ENCODE peak calls at places on chromosomes 3 and 15, in seven cellular contexts. One of them, this sample, is unnamed.

GRCh38 chr3:170111147-170111771 is 70.3 kb downstream of the PHC3 start:
- DNase-seq in GM13977: no peak
- DNase-seq in vagina: no peak
- DNase-seq in fibroblast of mammary gland: no peak
- DNase-seq in epithelial cell of proximal tubule: no peak
- DNase-seq in AG09319: no peak
- DNase-seq in B cell: no peak
- DNase-seq in this sample: no peak

GRCh38 chr15:43144512-43144911 is 11.1 kb downstream of the TMEM62 start:
- DNase-seq in epithelial cell of proximal tubule: no peak
- DNase-seq in vagina: no peak
- DNase-seq in AG09319: no peak
- DNase-seq in fibroblast of mammary gland: no peak
- DNase-seq in GM13977: peak
- DNase-seq in B cell: peak
- DNase-seq in this sample: no peak

GRCh38 chr3:185831195-185831594 is 6.4 kb upstream of the IGF2BP2 start:
- DNase-seq in B cell: no peak
- DNase-seq in fibroblast of mammary gland: no peak
- DNase-seq in AG09319: no peak
- DNase-seq in vagina: no peak
- DNase-seq in GM13977: no peak
- DNase-seq in epithelial cell of proximal tubule: no peak
- DNase-seq in this sample: no peak

GRCh38 chr15:39184701-39185390 is 396.0 kb upstream of the THBS1 start:
- DNase-seq in epithelial cell of proximal tubule: no peak
- DNase-seq in B cell: no peak
- DNase-seq in AG09319: no peak
- DNase-seq in vagina: no peak
- DNase-seq in fibroblast of mammary gland: no peak
- DNase-seq in GM13977: no peak
- DNase-seq in this sample: no peak

GRCh38 chr15:27744651-27745050 is 354.5 kb downstream of the OCA2 start:
- DNase-seq in vagina: no peak
- DNase-seq in fibroblast of mammary gland: no peak
- DNase-seq in GM13977: no peak
- DNase-seq in AG09319: no peak
- DNase-seq in epithelial cell of proximal tubule: no peak
- DNase-seq in B cell: no peak
- DNase-seq in this sample: no peak

GRCh38 chr3:101811875-101812274 is 32.9 kb downstream of the NXPE3 start:
- DNase-seq in B cell: no peak
- DNase-seq in fibroblast of mammary gland: no peak
- DNase-seq in epithelial cell of proximal tubule: no peak
- DNase-seq in AG09319: no peak
- DNase-seq in vagina: no peak
- DNase-seq in GM13977: no peak
- DNase-seq in this sample: no peak

GRCh38 chr3:23203651-23204111 is 554 bp downstream of the UBE2E2 start:
- DNase-seq in fibroblast of mammary gland: peak
- DNase-seq in epithelial cell of proximal tubule: no peak
- DNase-seq in B cell: peak
- DNase-seq in vagina: no peak
- DNase-seq in GM13977: peak
- DNase-seq in AG09319: no peak
- DNase-seq in this sample: peak

GRCh38 chr3:50068134-50068533 is 20.6 kb upstream of the RBM5 start:
- DNase-seq in fibroblast of mammary gland: no peak
- DNase-seq in vagina: no peak
- DNase-seq in AG09319: no peak
- DNase-seq in GM13977: no peak
- DNase-seq in B cell: no peak
- DNase-seq in epithelial cell of proximal tubule: no peak
- DNase-seq in this sample: no peak

GRCh38 chr3:43838009-43838758 is 147.4 kb downstream of the ABHD5 start:
- DNase-seq in epithelial cell of proximal tubule: no peak
- DNase-seq in AG09319: no peak
- DNase-seq in fibroblast of mammary gland: no peak
- DNase-seq in GM13977: no peak
- DNase-seq in vagina: no peak
- DNase-seq in B cell: no peak
- DNase-seq in this sample: no peak

GRCh38 chr3:186452517-186452916 is 90.5 kb upstream of the DGKG start:
- DNase-seq in GM13977: no peak
- DNase-seq in B cell: no peak
- DNase-seq in fibroblast of mammary gland: peak
- DNase-seq in AG09319: peak
- DNase-seq in epithelial cell of proximal tubule: peak
- DNase-seq in vagina: no peak
- DNase-seq in this sample: no peak

DNA sequence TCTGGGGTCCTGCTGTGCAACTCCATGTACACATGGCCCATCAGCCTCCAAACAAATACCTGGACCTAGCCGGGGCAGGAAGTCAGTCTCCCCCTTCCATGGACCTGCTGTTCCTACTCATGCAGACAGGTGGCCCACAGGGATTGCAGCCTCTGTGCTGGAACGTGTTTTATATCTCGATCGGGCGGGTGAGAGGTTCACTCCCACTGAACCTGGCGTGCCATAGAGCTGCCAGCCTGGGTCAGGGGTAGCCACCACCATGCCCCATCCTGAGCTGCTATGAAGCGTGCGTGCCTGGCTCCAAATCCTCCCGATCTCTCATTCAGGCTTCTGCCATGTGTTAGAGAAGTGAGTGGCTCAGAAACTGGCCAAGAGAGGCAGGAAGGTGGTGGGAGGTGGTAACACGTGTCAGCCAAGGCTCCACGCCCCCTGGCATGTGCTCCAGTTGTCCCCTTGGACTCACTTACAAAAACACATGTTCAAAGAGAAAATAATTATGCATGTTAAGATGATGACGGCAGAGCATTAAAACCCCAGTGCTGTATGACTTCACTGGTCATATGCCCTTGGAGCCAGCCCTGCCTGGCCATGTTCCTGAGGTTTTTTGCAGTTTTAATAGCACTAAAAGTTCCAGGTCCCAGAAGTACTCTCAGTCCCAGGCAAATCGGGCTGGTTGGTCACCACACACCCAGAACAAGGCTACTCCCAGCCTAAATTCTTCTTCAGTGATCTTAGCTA is 30.6 kb downstream of the CTSH start:
- DNase-seq in B cell: no peak
- DNase-seq in AG09319: no peak
- DNase-seq in epithelial cell of proximal tubule: no peak
- DNase-seq in fibroblast of mammary gland: peak
- DNase-seq in vagina: no peak
- DNase-seq in GM13977: no peak
- DNase-seq in this sample: no peak
- TF ChIP-seq CTCF in B cell: no peak
- TF ChIP-seq CTCF in AG09319: peak
- TF ChIP-seq CTCF in epithelial cell of proximal tubule: peak
- TF ChIP-seq CTCF in fibroblast of mammary gland: peak
- TF ChIP-seq CTCF in vagina: peak
- TF ChIP-seq CTCF in GM13977: no peak
- TF ChIP-seq CTCF in this sample: no peak

DNA sequence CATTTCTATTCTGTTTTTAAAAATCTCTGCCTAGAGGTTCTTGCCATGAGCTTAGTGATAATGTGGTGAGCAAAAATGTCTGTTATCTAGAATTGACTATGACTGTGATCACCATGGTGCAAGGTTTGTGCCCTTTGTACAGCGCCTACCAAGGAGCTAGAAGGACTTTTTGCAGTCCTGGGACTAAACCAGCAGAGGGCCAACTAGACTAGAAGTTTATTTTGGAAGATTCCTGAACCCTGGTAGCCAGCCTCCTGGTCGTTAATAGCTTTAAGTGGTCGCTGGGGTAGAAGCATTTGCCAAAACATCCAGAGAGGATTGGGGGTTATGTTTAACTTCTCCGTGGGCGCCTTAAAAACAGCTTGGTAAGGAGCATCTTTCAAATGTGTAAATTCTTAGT is 7.8 kb downstream of the SCG5 start:
- DNase-seq in fibroblast of mammary gland: peak
- DNase-seq in vagina: no peak
- DNase-seq in B cell: no peak
- DNase-seq in epithelial cell of proximal tubule: no peak
- DNase-seq in AG09319: no peak
- DNase-seq in GM13977: no peak
- DNase-seq in this sample: no peak
- TF ChIP-seq CTCF in fibroblast of mammary gland: peak
- TF ChIP-seq CTCF in vagina: no peak
- TF ChIP-seq CTCF in B cell: no peak
- TF ChIP-seq CTCF in epithelial cell of proximal tubule: peak
- TF ChIP-seq CTCF in AG09319: peak
- TF ChIP-seq CTCF in GM13977: peak
- TF ChIP-seq CTCF in this sample: no peak

GRCh38 chr3:184578218-184578617 is 16.6 kb downstream of the EPHB3 start:
- DNase-seq in vagina: no peak
- DNase-seq in epithelial cell of proximal tubule: no peak
- DNase-seq in B cell: no peak
- DNase-seq in GM13977: no peak
- DNase-seq in AG09319: no peak
- DNase-seq in fibroblast of mammary gland: no peak
- DNase-seq in this sample: no peak

GRCh38 chr3:184578822-184579221 is 17.2 kb downstream of the EPHB3 start:
- DNase-seq in vagina: no peak
- DNase-seq in B cell: no peak
- DNase-seq in fibroblast of mammary gland: no peak
- DNase-seq in epithelial cell of proximal tubule: no peak
- DNase-seq in AG09319: no peak
- DNase-seq in GM13977: no peak
- DNase-seq in this sample: no peak

GRCh38 chr3:184580376-184580775 is 18.8 kb downstream of the EPHB3 start:
- DNase-seq in vagina: no peak
- DNase-seq in B cell: no peak
- DNase-seq in fibroblast of mammary gland: no peak
- DNase-seq in epithelial cell of proximal tubule: no peak
- DNase-seq in GM13977: no peak
- DNase-seq in AG09319: no peak
- DNase-seq in this sample: no peak

GRCh38 chr3:184577546-184577945 is 16.0 kb downstream of the EPHB3 start:
- DNase-seq in B cell: no peak
- DNase-seq in vagina: no peak
- DNase-seq in AG09319: no peak
- DNase-seq in GM13977: no peak
- DNase-seq in fibroblast of mammary gland: no peak
- DNase-seq in epithelial cell of proximal tubule: no peak
- DNase-seq in this sample: no peak

DNA sequence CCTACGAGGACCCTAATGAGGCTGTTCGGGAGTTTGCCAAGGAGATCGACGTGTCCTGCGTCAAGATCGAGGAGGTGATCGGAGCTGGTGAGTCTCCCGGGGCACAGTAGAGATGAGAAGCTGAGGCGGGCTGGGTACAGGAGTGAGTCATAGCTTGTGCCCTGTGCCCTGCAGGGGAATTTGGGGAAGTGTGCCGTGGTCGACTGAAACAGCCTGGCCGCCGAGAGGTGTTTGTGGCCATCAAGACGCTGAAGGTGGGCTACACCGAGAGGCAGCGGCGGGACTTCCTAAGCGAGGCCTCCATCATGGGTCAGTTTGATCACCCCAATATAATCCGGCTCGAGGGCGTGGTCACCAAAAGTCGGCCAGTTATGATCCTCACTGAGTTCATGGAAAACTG is 17.9 kb downstream of the EPHB3 start:
- DNase-seq in AG09319: no peak
- DNase-seq in fibroblast of mammary gland: no peak
- DNase-seq in epithelial cell of proximal tubule: no peak
- DNase-seq in B cell: no peak
- DNase-seq in GM13977: no peak
- DNase-seq in vagina: no peak
- DNase-seq in this sample: no peak
- TF ChIP-seq CTCF in AG09319: no peak
- TF ChIP-seq CTCF in fibroblast of mammary gland: no peak
- TF ChIP-seq CTCF in epithelial cell of proximal tubule: no peak
- TF ChIP-seq CTCF in B cell: no peak
- TF ChIP-seq CTCF in GM13977: no peak
- TF ChIP-seq CTCF in vagina: no peak
- TF ChIP-seq CTCF in this sample: no peak

DNA sequence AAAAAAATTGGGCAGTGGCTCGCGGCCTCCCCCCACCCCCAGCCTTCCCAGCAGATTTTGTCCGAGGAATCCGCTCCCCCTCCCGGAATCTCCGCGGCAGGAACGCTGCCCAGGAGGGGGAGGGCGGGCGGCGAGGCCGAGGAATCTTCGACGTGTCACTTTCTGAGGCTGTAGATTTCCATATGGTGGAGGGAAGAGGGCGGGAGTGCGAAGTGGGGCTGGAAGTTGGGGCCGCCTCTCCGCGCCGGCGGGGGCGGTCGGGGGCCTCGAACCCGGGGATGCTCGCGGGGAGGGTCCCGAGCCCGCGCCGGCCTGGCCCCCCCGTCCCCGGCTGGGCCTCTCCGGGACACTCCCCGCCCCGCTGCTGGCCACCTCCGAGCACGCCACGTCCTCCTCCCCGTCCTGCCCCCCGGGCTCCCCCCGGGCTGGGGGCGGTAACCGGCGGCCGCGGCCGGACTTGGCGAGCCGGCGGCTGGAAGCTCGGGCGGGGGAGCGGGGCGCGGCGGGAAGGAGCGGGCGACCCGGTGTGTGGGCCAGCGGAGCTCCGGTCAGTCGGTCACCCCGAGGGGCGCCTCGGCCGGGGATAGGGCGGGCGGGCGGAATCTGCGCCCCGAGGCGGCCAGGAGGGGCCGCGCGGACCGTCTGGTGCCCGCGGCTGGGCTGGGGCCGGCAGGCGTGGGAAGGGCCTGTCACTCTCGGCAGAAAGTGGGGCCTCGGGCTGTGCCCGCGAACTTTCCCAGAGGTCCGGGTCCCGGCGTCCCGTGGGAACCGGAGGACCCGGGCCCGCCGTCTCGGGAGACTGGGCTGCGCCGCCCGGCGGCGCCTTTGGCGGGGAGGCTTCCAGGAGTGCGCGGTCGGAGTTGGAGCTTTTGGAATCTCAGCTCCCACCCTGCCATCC is 949 bp downstream of the FNDC3B start:
- DNase-seq in fibroblast of mammary gland: peak
- DNase-seq in vagina: no peak
- DNase-seq in epithelial cell of proximal tubule: no peak
- DNase-seq in AG09319: peak
- DNase-seq in B cell: peak
- DNase-seq in GM13977: peak
- DNase-seq in this sample: peak
- TF ChIP-seq CTCF in fibroblast of mammary gland: no peak
- TF ChIP-seq CTCF in vagina: no peak
- TF ChIP-seq CTCF in epithelial cell of proximal tubule: peak
- TF ChIP-seq CTCF in AG09319: peak
- TF ChIP-seq CTCF in B cell: no peak
- TF ChIP-seq CTCF in GM13977: no peak
- TF ChIP-seq CTCF in this sample: no peak

GRCh38 chr15:31302778-31303433 is 23.7 kb upstream of the KLF13 start:
- DNase-seq in B cell: peak
- DNase-seq in vagina: peak
- DNase-seq in AG09319: no peak
- DNase-seq in epithelial cell of proximal tubule: no peak
- DNase-seq in GM13977: peak
- DNase-seq in fibroblast of mammary gland: no peak
- DNase-seq in this sample: peak
- TF ChIP-seq CTCF in B cell: peak
- TF ChIP-seq CTCF in vagina: no peak
- TF ChIP-seq CTCF in AG09319: peak
- TF ChIP-seq CTCF in epithelial cell of proximal tubule: no peak
- TF ChIP-seq CTCF in GM13977: peak
- TF ChIP-seq CTCF in fibroblast of mammary gland: peak
- TF ChIP-seq CTCF in this sample: peak